ENCODE peak calls at places on chromosomes 16 and 17, in four cellular contexts. One of them, this sample, is unnamed.

GRCh38 chr16:4064950-4065352 is 51.3 kb downstream of the ADCY9 start:
- DNase-seq in endothelial cell of umbilical vein: no peak
- DNase-seq in HCT116: no peak
- DNase-seq in HepG2: no peak
- DNase-seq in this sample: no peak

GRCh38 chr17:58956997-58957724 is 149.5 kb downstream of the TRIM37 start:
- DNase-seq in HepG2: peak; percentile 18
- DNase-seq in endothelial cell of umbilical vein: peak; percentile 61
- DNase-seq in HCT116: peak; percentile 6
- DNase-seq in this sample: no peak

GRCh38 chr16:50534556-50534955 is 13.6 kb upstream of the NKD1 start:
- DNase-seq in endothelial cell of umbilical vein: no peak
- DNase-seq in HepG2: no peak
- DNase-seq in HCT116: no peak
- DNase-seq in this sample: no peak

GRCh38 chr17:68961204-68961893 is 6.2 kb upstream of the ABCA8 start:
- DNase-seq in HCT116: no peak
- DNase-seq in endothelial cell of umbilical vein: no peak
- DNase-seq in HepG2: no peak
- DNase-seq in this sample: no peak

GRCh38 chr17:31211352-31212012 is 85.6 kb downstream of the OMG start:
- DNase-seq in HepG2: no peak
- DNase-seq in endothelial cell of umbilical vein: no peak
- DNase-seq in HCT116: no peak
- DNase-seq in this sample: no peak

GRCh38 chr16:89031715-89032659 is 55.0 kb upstream of the CBFA2T3 start:
- DNase-seq in endothelial cell of umbilical vein: no peak
- DNase-seq in HCT116: no peak
- DNase-seq in HepG2: no peak
- DNase-seq in this sample: peak; percentile 71

GRCh38 chr17:6381052-6381451 is 53.9 kb downstream of the AIPL1 start:
- DNase-seq in HCT116: no peak
- DNase-seq in HepG2: no peak
- DNase-seq in endothelial cell of umbilical vein: no peak
- DNase-seq in this sample: no peak

GRCh38 chr16:17416461-17417221 is 54.1 kb downstream of the XYLT1 start:
- DNase-seq in HepG2: no peak
- DNase-seq in endothelial cell of umbilical vein: no peak
- DNase-seq in HCT116: no peak
- DNase-seq in this sample: peak; percentile 89

GRCh38 chr17:17375826-17376225 is 72.7 kb downstream of the NT5M start:
- DNase-seq in endothelial cell of umbilical vein: no peak
- DNase-seq in HCT116: no peak
- DNase-seq in HepG2: no peak
- DNase-seq in this sample: no peak

GRCh38 chr17:178292-179065 is 3.0 kb downstream of the DOC2B start:
- DNase-seq in HCT116: no peak
- DNase-seq in HepG2: no peak
- DNase-seq in endothelial cell of umbilical vein: no peak
- DNase-seq in this sample: no peak

GRCh38 chr17:71251936-71252335 is 868.9 kb upstream of the SOX9 start:
- DNase-seq in endothelial cell of umbilical vein: no peak
- DNase-seq in HCT116: no peak
- DNase-seq in HepG2: no peak
- DNase-seq in this sample: no peak

GRCh38 chr17:80261159-80261894 is 675 bp downstream of the RNF213 start:
- DNase-seq in HCT116: no peak
- DNase-seq in endothelial cell of umbilical vein: peak; percentile 60
- DNase-seq in HepG2: peak; percentile 90
- DNase-seq in this sample: no peak

GRCh38 chr17:15952048-15952532 is 7.2 kb downstream of the ADORA2B start:
- DNase-seq in HepG2: no peak
- DNase-seq in endothelial cell of umbilical vein: no peak
- DNase-seq in HCT116: no peak
- DNase-seq in this sample: no peak

GRCh38 chr17:62911106-62911505 is 54.9 kb upstream of the TANC2 start:
- DNase-seq in HepG2: no peak
- DNase-seq in endothelial cell of umbilical vein: no peak
- DNase-seq in HCT116: no peak
- DNase-seq in this sample: no peak

GRCh38 chr17:5587431-5588032 is 3.2 kb upstream of the NLRP1 start:
- DNase-seq in HCT116: peak; percentile 68
- DNase-seq in endothelial cell of umbilical vein: peak; percentile 63
- DNase-seq in HepG2: peak; percentile 81
- DNase-seq in this sample: no peak

GRCh38 chr17:45149037-45149668 is 878 bp downstream of the HEXIM1 start:
- DNase-seq in HepG2: peak; percentile 87
- DNase-seq in endothelial cell of umbilical vein: peak; percentile 84
- DNase-seq in HCT116: peak; percentile 64
- DNase-seq in this sample: no peak

GRCh38 chr16:83059237-83059636 is 432.5 kb downstream of the CDH13 start:
- DNase-seq in endothelial cell of umbilical vein: no peak
- DNase-seq in HCT116: no peak
- DNase-seq in HepG2: no peak
- DNase-seq in this sample: no peak

GRCh38 chr17:8436169-8436932 is 667 bp downstream of the NDEL1 start:
- DNase-seq in endothelial cell of umbilical vein: peak; percentile 66
- DNase-seq in HepG2: peak; percentile 37
- DNase-seq in HCT116: peak; percentile 19
- DNase-seq in this sample: no peak

GRCh38 chr16:4701791-4702465 is 8.6 kb downstream of the NUDT16L1 start:
- DNase-seq in endothelial cell of umbilical vein: no peak
- DNase-seq in HCT116: no peak
- DNase-seq in HepG2: no peak
- DNase-seq in this sample: no peak

GRCh38 chr17:46774108-46774737 is 44.3 kb downstream of the WNT3 start:
- DNase-seq in HepG2: no peak
- DNase-seq in endothelial cell of umbilical vein: no peak
- DNase-seq in HCT116: no peak
- DNase-seq in this sample: no peak

GRCh38 chr16:16127469-16128116 is 95.7 kb downstream of the ABCC6 start:
- DNase-seq in HepG2: peak; percentile 72
- DNase-seq in endothelial cell of umbilical vein: peak; percentile 77
- DNase-seq in HCT116: peak; percentile 48
- DNase-seq in this sample: peak; percentile 17

GRCh38 chr17:50863221-50863843 is 2.8 kb downstream of the TOB1 start:
- DNase-seq in HCT116: peak; percentile 36
- DNase-seq in endothelial cell of umbilical vein: peak; percentile 28
- DNase-seq in HepG2: peak; percentile 66
- DNase-seq in this sample: no peak

GRCh38 chr17:164536-165235 is 16.8 kb downstream of the DOC2B start:
- DNase-seq in endothelial cell of umbilical vein: peak; percentile 69
- DNase-seq in HCT116: no peak
- DNase-seq in HepG2: peak; percentile 40
- DNase-seq in this sample: no peak

GRCh38 chr17:56426901-56427300 is 166.6 kb upstream of the NOG start:
- DNase-seq in HCT116: no peak
- DNase-seq in HepG2: no peak
- DNase-seq in endothelial cell of umbilical vein: no peak
- DNase-seq in this sample: no peak

GRCh38 chr17:2693561-2694380 is 17.8 kb downstream of the CLUH start:
- DNase-seq in HCT116: no peak
- DNase-seq in endothelial cell of umbilical vein: no peak
- DNase-seq in HepG2: no peak
- DNase-seq in this sample: no peak

GRCh38 chr16:49441366-49441780 is 67.8 kb downstream of the C16orf78 start:
- DNase-seq in HepG2: no peak
- DNase-seq in endothelial cell of umbilical vein: no peak
- DNase-seq in HCT116: no peak
- DNase-seq in this sample: peak; percentile 71

GRCh38 chr17:43906951-43907424 is 348 bp downstream of the MPP2 start:
- DNase-seq in HepG2: no peak
- DNase-seq in HCT116: no peak
- DNase-seq in endothelial cell of umbilical vein: no peak
- DNase-seq in this sample: no peak

GRCh38 chr16:65991149-65991701 is 375.3 kb upstream of the CDH5 start:
- DNase-seq in HepG2: no peak
- DNase-seq in endothelial cell of umbilical vein: no peak
- DNase-seq in HCT116: no peak
- DNase-seq in this sample: no peak

GRCh38 chr17:81480140-81480917 is 32.3 kb downstream of the ACTG1 start:
- DNase-seq in HCT116: no peak
- DNase-seq in HepG2: no peak
- DNase-seq in endothelial cell of umbilical vein: no peak
- DNase-seq in this sample: no peak

GRCh38 chr17:73341350-73342056 is 29.7 kb upstream of the CDC42EP4 start:
- DNase-seq in endothelial cell of umbilical vein: no peak
- DNase-seq in HCT116: no peak
- DNase-seq in HepG2: no peak
- DNase-seq in this sample: no peak

GRCh38 chr16:85114909-85115567 is 2.8 kb upstream of the CIBAR2 start:
- DNase-seq in HCT116: peak; percentile 85
- DNase-seq in endothelial cell of umbilical vein: peak; percentile 86
- DNase-seq in HepG2: peak; percentile 78
- DNase-seq in this sample: peak; percentile 56

DNA sequence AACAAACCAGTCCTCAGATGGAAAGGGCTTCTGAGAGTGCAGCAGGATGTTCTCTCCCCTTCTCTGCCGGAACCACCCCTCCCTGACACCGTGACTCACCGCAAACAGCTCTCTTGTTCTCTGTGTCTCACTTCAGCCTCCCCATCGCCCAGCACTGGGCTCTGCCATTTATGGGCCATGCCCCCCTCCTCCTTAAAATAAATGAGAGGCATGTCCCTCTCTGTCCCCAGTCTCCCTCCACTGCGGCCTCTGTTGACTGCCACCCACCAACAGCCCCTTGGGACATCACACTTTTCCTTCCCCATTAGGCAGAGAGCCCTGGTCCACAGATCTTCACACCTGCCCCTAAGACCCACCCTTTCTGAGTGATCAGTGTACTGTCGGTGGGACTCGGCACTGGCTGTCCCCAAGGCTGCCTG is 6.3 kb downstream of the CCDC102A start:
- DNase-seq in HCT116: no peak
- DNase-seq in HepG2: peak; percentile 59
- DNase-seq in endothelial cell of umbilical vein: peak; percentile 79
- DNase-seq in this sample: no peak
- H3K9ac ChIP-seq in HCT116: peak overlapping the region; percentile 62
- H3K9ac ChIP-seq in HepG2: no peak overlapping the region
- H3K9ac ChIP-seq in endothelial cell of umbilical vein: no peak overlapping the region
- H3K9ac ChIP-seq in this sample: no peak overlapping the region

GRCh38 chr16:20243731-20244281 is 83.5 kb downstream of the GP2 start:
- DNase-seq in HepG2: no peak
- DNase-seq in HCT116: no peak
- DNase-seq in endothelial cell of umbilical vein: no peak
- DNase-seq in this sample: no peak

GRCh38 chr16:20253825-20254224 is 73.5 kb downstream of the GP2 start:
- DNase-seq in HCT116: no peak
- DNase-seq in endothelial cell of umbilical vein: no peak
- DNase-seq in HepG2: no peak
- DNase-seq in this sample: no peak

GRCh38 chr16:20255002-20255401 is 72.3 kb downstream of the GP2 start:
- DNase-seq in HCT116: no peak
- DNase-seq in HepG2: no peak
- DNase-seq in endothelial cell of umbilical vein: no peak
- DNase-seq in this sample: no peak

GRCh38 chr16:20249247-20249646 is 78.1 kb downstream of the GP2 start:
- DNase-seq in endothelial cell of umbilical vein: no peak
- DNase-seq in HepG2: no peak
- DNase-seq in HCT116: no peak
- DNase-seq in this sample: no peak
- TF ChIP-seq POLR2AphosphoS5 in endothelial cell of umbilical vein: no peak
- TF ChIP-seq POLR2AphosphoS5 in HepG2: no peak
- TF ChIP-seq POLR2AphosphoS5 in HCT116: no peak
- TF ChIP-seq POLR2AphosphoS5 in this sample: no peak

GRCh38 chr17:35094902-35095301 is 24.8 kb downstream of the RAD51D start:
- DNase-seq in HepG2: peak; percentile 14
- DNase-seq in endothelial cell of umbilical vein: peak; percentile 18
- DNase-seq in HCT116: peak; percentile 89
- DNase-seq in this sample: no peak
- H3K9ac ChIP-seq in HepG2: no peak overlapping the region
- H3K9ac ChIP-seq in endothelial cell of umbilical vein: no peak overlapping the region
- H3K9ac ChIP-seq in HCT116: peak overlapping the region; percentile 59
- H3K9ac ChIP-seq in this sample: no peak overlapping the region

DNA sequence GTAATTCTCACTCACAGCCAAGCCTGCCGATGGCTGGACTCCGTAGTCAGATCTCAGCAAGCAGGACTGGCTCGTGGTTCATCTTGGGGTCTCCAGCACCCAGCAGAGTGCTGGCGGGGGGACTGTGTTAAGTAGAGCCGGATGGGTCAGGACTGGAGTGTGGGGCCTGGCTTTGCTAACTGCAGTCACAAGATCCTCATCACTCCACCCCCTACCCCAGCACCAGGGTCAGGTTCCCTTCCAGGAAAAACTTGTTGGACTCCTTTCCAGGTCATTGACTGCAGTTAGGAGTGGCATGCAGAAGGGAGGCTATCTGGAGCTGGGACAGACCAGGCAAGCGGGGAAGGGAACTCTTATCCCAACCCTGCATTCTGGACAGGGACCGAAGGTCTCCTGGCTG is 6.0 kb downstream of the CIITA start:
- DNase-seq in HepG2: no peak
- DNase-seq in endothelial cell of umbilical vein: no peak
- DNase-seq in HCT116: no peak
- DNase-seq in this sample: no peak
- TF ChIP-seq POLR2AphosphoS5 in HepG2: no peak
- TF ChIP-seq POLR2AphosphoS5 in endothelial cell of umbilical vein: no peak
- TF ChIP-seq POLR2AphosphoS5 in HCT116: no peak
- TF ChIP-seq POLR2AphosphoS5 in this sample: no peak

GRCh38 chr17:76568771-76569170 is 16.9 kb downstream of the ST6GALNAC2 start:
- DNase-seq in HepG2: no peak
- DNase-seq in endothelial cell of umbilical vein: no peak
- DNase-seq in HCT116: no peak
- DNase-seq in this sample: no peak
- H3K9ac ChIP-seq in HepG2: no peak overlapping the region
- H3K9ac ChIP-seq in endothelial cell of umbilical vein: no peak overlapping the region
- H3K9ac ChIP-seq in HCT116: no peak overlapping the region
- H3K9ac ChIP-seq in this sample: no peak overlapping the region